ENCODE peak calls at places on chromosomes 3 and 15, in six cellular contexts. A is aorta; N is GM23338; R is cardiac muscle cell; Y is CD8-positive, alpha-beta memory T cell; M is heart left ventricle. X is an unnamed sample.

GRCh38 chr15:51801391-51801835 is 28.0 kb upstream of the TMOD3 start:
- DNase-seq in A (no peak), N (peak; percentile 75), R (peak; percentile 45), Y (no peak), M (no peak), X (no peak)

GRCh38 chr3:14324224-14324944 is 78.0 kb upstream of the SLC6A6 start:
- DNase-seq in A (no peak), N (no peak), R (peak; percentile 31), Y (no peak), M (no peak), X (no peak)

GRCh38 chr3:175386630-175387029 is 527.5 kb downstream of the NAALADL2 start:
- DNase-seq in A (no peak), N (no peak), R (no peak), Y (no peak), M (no peak), X (no peak)

GRCh38 chr15:99130314-99130713 is 25.4 kb downstream of the SYNM start:
- DNase-seq in A (no peak), N (no peak), R (no peak), Y (no peak), M (no peak), X (no peak)

GRCh38 chr15:80310776-80311175 is 58.8 kb upstream of the CTXND1 start:
- DNase-seq in A (no peak), N (no peak), R (no peak), Y (no peak), M (no peak), X (no peak)

GRCh38 chr3:54064486-54064885 is 57.9 kb upstream of the CACNA2D3 start:
- DNase-seq in A (no peak), N (no peak), R (no peak), Y (no peak), M (no peak), X (no peak)

GRCh38 chr15:48617619-48618018 is 27.9 kb downstream of the FBN1 start:
- DNase-seq in A (no peak), N (no peak), R (no peak), Y (no peak), M (no peak), X (no peak)

GRCh38 chr3:58521917-58522680 is 14.9 kb downstream of the ACOX2 start:
- DNase-seq in A (no peak), N (peak; percentile 53), R (peak; percentile 12), Y (no peak), M (no peak), X (no peak)

GRCh38 chr3:32335365-32336122 is 56.1 kb upstream of the CMTM7 start:
- DNase-seq in A (no peak), N (no peak), R (peak; percentile 26), Y (peak; percentile 25), M (no peak), X (no peak)

GRCh38 chr3:29319798-29320197 is 38.9 kb downstream of the RBMS3 start:
- DNase-seq in A (no peak), N (no peak), R (no peak), Y (no peak), M (no peak), X (no peak)

GRCh38 chr15:68389041-68389930 is 42.7 kb downstream of the ITGA11 start:
- DNase-seq in A (peak; percentile 41), N (peak; percentile 21), R (no peak), Y (no peak), M (no peak), X (peak; percentile 64)

GRCh38 chr3:58271901-58272501 is 34.0 kb upstream of the RPP14 start:
- DNase-seq in A (no peak), N (no peak), R (no peak), Y (no peak), M (no peak), X (no peak)

GRCh38 chr3:73674280-73674679 is 49.5 kb upstream of the PDZRN3 start:
- DNase-seq in A (no peak), N (peak; percentile 38), R (no peak), Y (no peak), M (no peak), X (no peak)

GRCh38 chr3:124745092-124745491 is 14.8 kb downstream of the UMPS start:
- DNase-seq in A (no peak), N (no peak), R (no peak), Y (no peak), M (no peak), X (no peak)

GRCh38 chr3:122353215-122353614 is 28.2 kb downstream of the CSTA start:
- DNase-seq in A (no peak), N (no peak), R (no peak), Y (no peak), M (no peak), X (no peak)

GRCh38 chr3:61645148-61645547 is 83.8 kb downstream of the PTPRG start:
- DNase-seq in A (no peak), N (no peak), R (no peak), Y (no peak), M (no peak), X (no peak)

GRCh38 chr3:39189648-39190269 is 2.6 kb downstream of the XIRP1 start:
- DNase-seq in A (no peak), N (peak; percentile 87), R (peak; percentile 89), Y (peak; percentile 48), M (no peak), X (no peak)

GRCh38 chr3:8550619-8551018 is 49.0 kb downstream of the LMCD1 start:
- DNase-seq in A (peak; percentile 66), N (no peak), R (no peak), Y (no peak), M (no peak), X (no peak)

GRCh38 chr15:88834211-88834812 is 31.1 kb downstream of the ACAN start:
- DNase-seq in A (peak; percentile 89), N (peak; percentile 91), R (peak; percentile 65), Y (peak; percentile 10), M (no peak), X (no peak)

GRCh38 chr15:43968551-43968950 is 141.7 kb downstream of the WDR76 start:
- DNase-seq in A (no peak), N (no peak), R (no peak), Y (no peak), M (no peak), X (no peak)

GRCh38 chr3:73398084-73398483 is 226.7 kb downstream of the PDZRN3 start:
- DNase-seq in A (no peak), N (no peak), R (no peak), Y (no peak), M (no peak), X (no peak)

GRCh38 chr15:60973637-60974415 is 255.3 kb downstream of the RORA start:
- DNase-seq in A (no peak), N (no peak), R (peak; percentile 28), Y (no peak), M (no peak), X (no peak)

GRCh38 chr3:4376499-4376898 is 73.3 kb downstream of the SETMAR start:
- DNase-seq in A (no peak), N (no peak), R (no peak), Y (no peak), M (no peak), X (no peak)

GRCh38 chr3:155991291-155991690 is 120.8 kb downstream of the GMPS start:
- DNase-seq in A (no peak), N (no peak), R (no peak), Y (no peak), M (no peak), X (no peak)

GRCh38 chr15:81157195-81157938 is 23.3 kb downstream of the CFAP161 start:
- DNase-seq in A (peak; percentile 40), N (no peak), R (no peak), Y (no peak), M (no peak), X (no peak)

GRCh38 chr3:76970006-76970680 is 69.8 kb upstream of the ROBO2 start:
- DNase-seq in A (no peak), N (peak; percentile 7), R (no peak), Y (no peak), M (no peak), X (no peak)

GRCh38 chr3:15634671-15635661 is 33.4 kb downstream of the BTD start:
- DNase-seq in A (no peak), N (no peak), R (no peak), Y (no peak), M (no peak), X (no peak)

GRCh38 chr15:70505411-70505919 is 257.9 kb downstream of the UACA start:
- DNase-seq in A (no peak), N (no peak), R (no peak), Y (no peak), M (no peak), X (no peak)

GRCh38 chr3:188469228-188469885 is 315.4 kb downstream of the LPP start:
- DNase-seq in A (no peak), N (no peak), R (no peak), Y (no peak), M (no peak), X (no peak)

GRCh38 chr3:160376681-160377080 is 22.3 kb downstream of the IFT80 start:
- DNase-seq in A (no peak), N (no peak), R (no peak), Y (no peak), M (no peak), X (no peak)

GRCh38 chr3:172139528-172140276 is 100.3 kb downstream of the FNDC3B start:
- DNase-seq in A (no peak), N (no peak), R (no peak), Y (no peak), M (no peak), X (no peak)
- H3K27ac ChIP-seq in A (peak overlapping the region; percentile 63), N (peak overlapping the region; percentile 83), R (peak overlapping the region; percentile 53), Y (no peak overlapping the region), M (peak overlapping the region; percentile 73), X (peak overlapping the region; percentile 66)

DNA sequence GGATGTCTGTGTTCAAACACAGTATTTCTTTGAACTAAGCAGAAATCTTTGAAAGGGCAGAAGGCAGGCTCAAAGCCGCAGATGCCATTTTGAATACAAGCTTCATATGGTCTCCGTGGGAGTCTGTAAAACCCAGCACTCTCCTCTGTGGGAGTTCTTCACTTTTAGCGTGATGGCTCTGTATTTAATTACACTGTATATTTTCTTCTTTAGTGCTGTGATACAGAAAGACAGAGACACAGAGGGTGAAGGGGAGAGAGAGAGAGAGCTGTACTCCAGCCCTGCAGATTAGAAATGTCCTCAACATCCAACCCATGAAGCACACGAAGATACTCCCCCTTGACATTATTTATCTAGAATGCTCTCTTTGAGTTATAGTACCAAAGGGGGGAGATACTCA is 752.6 kb upstream of the NR2F2 start:
- DNase-seq in A (no peak), N (no peak), R (no peak), Y (no peak), M (no peak), X (no peak)
- H3K27ac ChIP-seq in A (no peak overlapping the region), N (no peak overlapping the region), R (no peak overlapping the region), Y (no peak overlapping the region), M (no peak overlapping the region), X (no peak overlapping the region)

DNA sequence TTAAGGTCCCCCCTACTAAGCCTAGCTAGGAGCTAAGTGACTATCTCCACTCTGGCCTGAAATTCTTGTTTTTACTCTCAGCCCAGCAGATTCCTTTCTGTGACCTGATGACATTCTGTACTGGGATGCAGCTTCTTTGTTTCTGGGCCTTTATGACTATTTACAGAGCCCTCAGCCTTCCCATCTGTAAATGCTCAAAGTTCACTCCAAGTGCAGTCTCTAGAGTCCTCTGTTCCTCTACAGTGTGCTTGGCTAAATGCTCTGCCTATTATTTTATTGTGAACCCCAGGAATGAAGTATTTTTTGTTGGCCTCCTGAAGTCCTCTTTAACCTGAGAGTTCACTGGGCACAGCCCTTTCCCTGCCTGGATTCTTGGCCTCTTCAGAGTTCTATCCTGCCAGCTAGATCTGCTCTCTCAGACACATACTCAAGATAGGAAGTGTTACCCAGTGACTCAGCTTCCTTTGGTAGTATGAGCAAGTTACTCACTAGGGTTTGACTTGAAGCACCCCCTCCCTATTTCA is 278.1 kb upstream of the P2RY1 start:
- DNase-seq in A (no peak), N (no peak), R (peak; percentile 7), Y (no peak), M (no peak), X (no peak)
- H3K27ac ChIP-seq in A (peak overlapping the region; percentile 33), N (no peak overlapping the region), R (peak overlapping the region; percentile 16), Y (no peak overlapping the region), M (peak overlapping the region; percentile 83), X (peak overlapping the region; percentile 22)

GRCh38 chr3:138381950-138382715 is 33.8 kb downstream of the MRAS start:
- DNase-seq in A (peak; percentile 82), N (no peak), R (peak; percentile 30), Y (no peak), M (peak; percentile 81), X (no peak)
- H3K27ac ChIP-seq in A (peak overlapping the region; percentile 34), N (no peak overlapping the region), R (peak overlapping the region; percentile 96), Y (no peak overlapping the region), M (peak overlapping the region; percentile 89), X (peak overlapping the region; percentile 76)